ENCODE peak calls at places on chromosomes 3 and 15, in six cellular contexts. F is breast epithelium, H is IMR-90, D is HCT116, T is K562, S is suprapubic skin. R is an unnamed sample.

GRCh38 chr15:68387288-68388143 is 44.4 kb downstream of the ITGA11 start:
- DNase-seq in F (no peak), H (peak; percentile 78), D (no peak), T (no peak), S (peak; percentile 33), R (no peak)

GRCh38 chr3:141266797-141267555 is 35.4 kb downstream of the PXYLP1 start:
- DNase-seq in F (no peak), H (no peak), D (no peak), T (no peak), S (no peak), R (no peak)

GRCh38 chr15:51011212-51011611 is 83.5 kb downstream of the TNFAIP8L3 start:
- DNase-seq in F (no peak), H (no peak), D (no peak), T (no peak), S (no peak), R (no peak)

GRCh38 chr3:66037330-66037985 is 1.3 kb downstream of the MAGI1 start:
- DNase-seq in F (peak; percentile 61), H (peak; percentile 64), D (no peak), T (no peak), S (no peak), R (peak; percentile 52)

GRCh38 chr3:109430911-109431563 is 93.7 kb upstream of the DPPA4 start:
- DNase-seq in F (no peak), H (no peak), D (no peak), T (no peak), S (no peak), R (no peak)

GRCh38 chr3:127212711-127213110 is 19.8 kb downstream of the PRR23E start:
- DNase-seq in F (no peak), H (no peak), D (no peak), T (no peak), S (no peak), R (no peak)

GRCh38 chr15:73633991-73634495 is 854 bp upstream of the NPTN start:
- DNase-seq in F (no peak), H (peak; percentile 96), D (peak; percentile 85), T (no peak), S (no peak), R (no peak)

GRCh38 chr15:29141908-29142747 is 127.5 kb downstream of the NSMCE3 start:
- DNase-seq in F (peak; percentile 48), H (no peak), D (no peak), T (no peak), S (peak; percentile 38), R (no peak)

GRCh38 chr3:48426944-48427629 is 2.8 kb downstream of the PLXNB1 start:
- DNase-seq in F (no peak), H (no peak), D (no peak), T (no peak), S (no peak), R (no peak)

GRCh38 chr3:194827486-194827885 is 141.8 kb downstream of the FAM43A start:
- DNase-seq in F (no peak), H (no peak), D (no peak), T (no peak), S (no peak), R (no peak)

GRCh38 chr3:4979401-4980228 is at the start of gene BHLHE40:
- DNase-seq in F (no peak), H (no peak), D (no peak), T (no peak), S (no peak), R (no peak)

GRCh38 chr15:29045717-29046116 is 159.9 kb downstream of the APBA2 start:
- DNase-seq in F (no peak), H (peak; percentile 73), D (no peak), T (no peak), S (no peak), R (no peak)

GRCh38 chr15:42143866-42144625 is 12.4 kb downstream of the PLA2G4F start:
- DNase-seq in F (peak; percentile 25), H (no peak), D (no peak), T (no peak), S (peak; percentile 51), R (no peak)

GRCh38 chr3:186024210-186024609 is 84.7 kb downstream of the ETV5 start:
- DNase-seq in F (no peak), H (no peak), D (no peak), T (no peak), S (no peak), R (peak; percentile 49)

GRCh38 chr3:186022931-186023330 is 85.1 kb upstream of the TRA2B start:
- DNase-seq in F (no peak), H (no peak), D (no peak), T (no peak), S (no peak), R (no peak)

GRCh38 chr3:186025161-186025560 is 83.7 kb downstream of the ETV5 start:
- DNase-seq in F (no peak), H (peak; percentile 84), D (no peak), T (no peak), S (no peak), R (no peak)

DNA sequence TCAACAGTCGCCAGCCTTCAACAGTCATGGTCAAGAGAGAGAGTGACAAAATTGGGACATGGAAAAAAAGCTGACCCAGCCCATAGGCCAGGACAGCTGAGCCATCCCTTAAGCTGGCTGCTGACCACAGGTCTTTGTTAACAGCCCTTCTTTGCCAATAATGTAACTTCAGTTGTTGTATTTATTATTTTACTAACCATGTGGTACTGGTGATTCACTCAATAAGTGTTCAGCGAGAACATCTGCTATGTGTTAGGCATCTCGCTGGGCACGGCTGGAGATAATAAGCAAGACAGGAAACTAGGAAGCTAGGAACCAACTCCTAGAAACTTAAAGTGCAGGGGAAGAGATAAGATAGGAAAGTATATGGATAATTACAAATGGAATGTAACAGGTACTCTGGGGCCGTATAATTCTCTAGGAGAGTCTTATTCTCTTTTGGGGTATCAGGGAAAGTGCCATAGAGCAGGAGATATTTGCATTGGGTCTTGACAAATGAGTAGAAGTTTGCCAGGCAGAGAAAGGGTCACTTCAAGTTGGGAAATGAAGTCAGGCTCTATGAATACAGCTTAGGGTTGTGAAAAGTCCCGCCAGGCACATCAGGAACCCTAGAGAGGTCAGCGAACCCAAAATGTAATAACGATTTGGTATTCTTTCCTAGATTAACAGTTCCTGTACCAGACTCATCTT is 84.0 kb upstream of the TRA2B start:
- DNase-seq in F (no peak), H (peak; percentile 95), D (no peak), T (no peak), S (peak; percentile 64), R (no peak)
- H3K27ac ChIP-seq in F (no peak overlapping the region), H (peak overlapping the region; percentile 48), D (no peak overlapping the region), T (no peak overlapping the region), S (peak overlapping the region; percentile 45), R (no peak overlapping the region)

DNA sequence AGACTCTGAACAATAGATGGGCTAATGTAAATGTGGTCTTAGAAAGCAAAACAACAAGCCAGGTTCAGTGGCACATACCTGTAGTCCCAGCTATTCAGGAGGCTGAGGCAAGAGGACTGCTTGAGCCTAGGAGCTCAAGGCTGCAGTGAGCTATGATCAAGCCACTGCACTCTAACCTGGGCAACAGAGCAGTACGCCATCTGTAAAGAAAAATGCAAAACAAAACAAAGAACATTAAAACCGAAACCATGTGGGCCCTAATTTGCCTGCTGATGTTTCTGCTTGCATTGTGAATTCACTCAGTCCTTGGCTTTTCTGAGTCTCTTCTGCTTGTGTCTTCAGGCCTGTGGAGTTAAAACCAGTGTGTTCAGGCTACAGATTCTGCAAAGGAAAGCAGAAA is 56.7 kb downstream of the CCNL1 start:
- DNase-seq in F (no peak), H (no peak), D (no peak), T (no peak), S (no peak), R (no peak)
- TF ChIP-seq POLR2A in F (no peak), H (no peak), D (no peak), T (no peak), S (no peak), R (no peak)

GRCh38 chr15:39935241-39935640 is 1.3 kb downstream of the EIF2AK4 start:
- DNase-seq in F (no peak), H (no peak), D (no peak), T (no peak), S (no peak), R (no peak)

GRCh38 chr15:39936187-39936586 is 2.3 kb downstream of the EIF2AK4 start:
- DNase-seq in F (no peak), H (peak; percentile 64), D (no peak), T (no peak), S (no peak), R (no peak)

GRCh38 chr15:39936681-39937080 is 2.8 kb downstream of the EIF2AK4 start:
- DNase-seq in F (no peak), H (no peak), D (no peak), T (no peak), S (no peak), R (no peak)

GRCh38 chr15:39934415-39935044 is 615 bp downstream of the EIF2AK4 start:
- DNase-seq in F (no peak), H (no peak), D (no peak), T (no peak), S (no peak), R (no peak)

GRCh38 chr15:39931615-39932014 is 2.3 kb upstream of the EIF2AK4 start:
- DNase-seq in F (no peak), H (no peak), D (no peak), T (no peak), S (no peak), R (no peak)
- TF ChIP-seq CTCF in F (no peak), H (peak; percentile 42), D (peak; percentile 41), T (no peak), S (no peak), R (no peak)

GRCh38 chr3:12946134-12946533 is 104.8 kb upstream of the RPL32 start:
- DNase-seq in F (no peak), H (no peak), D (no peak), T (peak; percentile 54), S (no peak), R (no peak)

GRCh38 chr3:12943124-12944021 is 102.0 kb upstream of the RPL32 start:
- DNase-seq in F (no peak), H (no peak), D (no peak), T (no peak), S (no peak), R (no peak)

GRCh38 chr3:12944849-12945248 is 103.5 kb upstream of the RPL32 start:
- DNase-seq in F (no peak), H (no peak), D (no peak), T (no peak), S (no peak), R (no peak)

GRCh38 chr3:12946661-12947316 is 105.4 kb upstream of the RPL32 start:
- DNase-seq in F (no peak), H (no peak), D (no peak), T (no peak), S (no peak), R (no peak)

GRCh38 chr3:12944413-12944812 is 103.0 kb upstream of the RPL32 start:
- DNase-seq in F (no peak), H (no peak), D (no peak), T (no peak), S (no peak), R (no peak)
- H3K27ac ChIP-seq in F (no peak overlapping the region), H (no peak overlapping the region), D (no peak overlapping the region), T (no peak overlapping the region), S (no peak overlapping the region), R (no peak overlapping the region)

GRCh38 chr3:99755831-99756230 is 61.8 kb upstream of the CMSS1 start:
- DNase-seq in F (no peak), H (no peak), D (no peak), T (no peak), S (no peak), R (no peak)
- TF ChIP-seq POLR2A in F (no peak), H (no peak), D (no peak), T (no peak), S (no peak), R (no peak)

DNA sequence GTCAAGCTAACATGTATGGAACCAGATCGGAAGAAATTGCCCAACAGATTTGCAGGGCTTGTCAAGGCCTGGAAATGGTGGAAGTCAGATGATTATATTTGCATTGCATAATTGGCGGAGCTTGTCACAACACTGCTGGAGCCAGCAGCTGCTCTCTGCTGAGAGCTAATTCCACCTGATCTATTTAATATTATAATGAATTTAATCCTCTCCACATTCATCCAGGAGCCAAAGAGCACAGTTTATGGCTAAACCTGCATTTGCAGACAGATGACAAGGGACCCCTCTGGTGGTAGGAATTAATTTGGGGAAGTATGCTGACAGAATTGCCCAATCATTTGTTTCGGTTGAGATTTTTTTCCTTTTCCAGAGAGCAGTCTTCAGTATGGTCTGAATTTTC is 730.2 kb downstream of the TUSC7 start:
- DNase-seq in F (no peak), H (peak; percentile 45), D (no peak), T (no peak), S (no peak), R (no peak)
- TF ChIP-seq CTCF in F (no peak), H (peak; percentile 59), D (peak; percentile 24), T (no peak), S (no peak), R (no peak)

R was measured in ovary.